ENCODE peak calls at places on chromosomes 7 and 10, in four cellular contexts. One of them, this sample, is unnamed.

GRCh38 chr7:95395755-95396135 is 430 bp downstream of the PON3 start:
- DNase-seq in IMR-90: no peak
- DNase-seq in A549: no peak
- DNase-seq in GM12878: no peak
- DNase-seq in this sample: no peak

GRCh38 chr10:133141144-133141962 is 18.7 kb upstream of the KNDC1 start:
- DNase-seq in GM12878: no peak
- DNase-seq in IMR-90: no peak
- DNase-seq in A549: no peak
- DNase-seq in this sample: no peak

GRCh38 chr7:95276114-95276513 is 48.2 kb downstream of the PON1 start:
- DNase-seq in GM12878: no peak
- DNase-seq in IMR-90: no peak
- DNase-seq in A549: no peak
- DNase-seq in this sample: no peak

GRCh38 chr7:2792240-2792639 is 51.9 kb downstream of the GNA12 start:
- DNase-seq in IMR-90: no peak
- DNase-seq in A549: no peak
- DNase-seq in GM12878: no peak
- DNase-seq in this sample: no peak

GRCh38 chr7:82017334-82017943 is 247.6 kb upstream of the HGF start:
- DNase-seq in GM12878: no peak
- DNase-seq in A549: peak; percentile 47
- DNase-seq in IMR-90: peak; percentile 65
- DNase-seq in this sample: peak; percentile 33

GRCh38 chr10:59668081-59668480 is 41.6 kb downstream of the SLC16A9 start:
- DNase-seq in IMR-90: no peak
- DNase-seq in A549: no peak
- DNase-seq in GM12878: no peak
- DNase-seq in this sample: no peak

GRCh38 chr10:132193907-132194552 is 7.3 kb downstream of the DPYSL4 start:
- DNase-seq in IMR-90: no peak
- DNase-seq in A549: no peak
- DNase-seq in GM12878: no peak
- DNase-seq in this sample: no peak

GRCh38 chr10:323651-324293 is 188.5 kb downstream of the ZMYND11 start:
- DNase-seq in A549: peak; percentile 81
- DNase-seq in GM12878: peak; percentile 65
- DNase-seq in IMR-90: peak; percentile 97
- DNase-seq in this sample: no peak

GRCh38 chr10:89516149-89516832 is 19.1 kb downstream of the SLC16A12 start:
- DNase-seq in IMR-90: peak; percentile 98
- DNase-seq in A549: peak; percentile 27
- DNase-seq in GM12878: no peak
- DNase-seq in this sample: no peak

GRCh38 chr7:39695852-39696586 is 72.6 kb downstream of the RALA start:
- DNase-seq in GM12878: no peak
- DNase-seq in A549: no peak
- DNase-seq in IMR-90: no peak
- DNase-seq in this sample: no peak

GRCh38 chr10:59176241-59177030 is at the start of gene PHYHIPL:
- DNase-seq in IMR-90: no peak
- DNase-seq in GM12878: no peak
- DNase-seq in A549: peak; percentile 14
- DNase-seq in this sample: peak; percentile 88

GRCh38 chr10:93947055-93947454 is 46.7 kb upstream of the PLCE1 start:
- DNase-seq in IMR-90: peak; percentile 86
- DNase-seq in A549: no peak
- DNase-seq in GM12878: no peak
- DNase-seq in this sample: no peak

GRCh38 chr7:134028853-134029252 is 98.3 kb upstream of the LRGUK start:
- DNase-seq in GM12878: no peak
- DNase-seq in IMR-90: no peak
- DNase-seq in A549: no peak
- DNase-seq in this sample: no peak

GRCh38 chr10:35470535-35470934 is 134.2 kb downstream of the CCNY start:
- DNase-seq in A549: no peak
- DNase-seq in GM12878: no peak
- DNase-seq in IMR-90: no peak
- DNase-seq in this sample: peak; percentile 55

GRCh38 chr7:158730383-158731055 is 25.9 kb upstream of the NCAPG2 start:
- DNase-seq in GM12878: no peak
- DNase-seq in IMR-90: peak; percentile 19
- DNase-seq in A549: no peak
- DNase-seq in this sample: no peak

GRCh38 chr7:106655703-106656498 is 5.1 kb downstream of the CCDC71L start:
- DNase-seq in A549: no peak
- DNase-seq in IMR-90: no peak
- DNase-seq in GM12878: no peak
- DNase-seq in this sample: no peak

GRCh38 chr10:130062976-130063375 is 47.7 kb downstream of the C10orf143 start:
- DNase-seq in A549: no peak
- DNase-seq in IMR-90: no peak
- DNase-seq in GM12878: no peak
- DNase-seq in this sample: no peak

GRCh38 chr10:86066696-86067095 is 299.9 kb downstream of the GRID1 start:
- DNase-seq in A549: no peak
- DNase-seq in IMR-90: no peak
- DNase-seq in GM12878: no peak
- DNase-seq in this sample: no peak
- TF ChIP-seq RAD21 in A549: no peak
- TF ChIP-seq RAD21 in IMR-90: no peak
- TF ChIP-seq RAD21 in GM12878: no peak
- TF ChIP-seq RAD21 in this sample: no peak

GRCh38 chr7:1530946-1531262 is 402 bp downstream of the MAFK start:
- DNase-seq in GM12878: no peak
- DNase-seq in A549: no peak
- DNase-seq in IMR-90: no peak
- DNase-seq in this sample: no peak
- TF ChIP-seq RAD21 in GM12878: no peak
- TF ChIP-seq RAD21 in A549: no peak
- TF ChIP-seq RAD21 in IMR-90: no peak
- TF ChIP-seq RAD21 in this sample: no peak

DNA sequence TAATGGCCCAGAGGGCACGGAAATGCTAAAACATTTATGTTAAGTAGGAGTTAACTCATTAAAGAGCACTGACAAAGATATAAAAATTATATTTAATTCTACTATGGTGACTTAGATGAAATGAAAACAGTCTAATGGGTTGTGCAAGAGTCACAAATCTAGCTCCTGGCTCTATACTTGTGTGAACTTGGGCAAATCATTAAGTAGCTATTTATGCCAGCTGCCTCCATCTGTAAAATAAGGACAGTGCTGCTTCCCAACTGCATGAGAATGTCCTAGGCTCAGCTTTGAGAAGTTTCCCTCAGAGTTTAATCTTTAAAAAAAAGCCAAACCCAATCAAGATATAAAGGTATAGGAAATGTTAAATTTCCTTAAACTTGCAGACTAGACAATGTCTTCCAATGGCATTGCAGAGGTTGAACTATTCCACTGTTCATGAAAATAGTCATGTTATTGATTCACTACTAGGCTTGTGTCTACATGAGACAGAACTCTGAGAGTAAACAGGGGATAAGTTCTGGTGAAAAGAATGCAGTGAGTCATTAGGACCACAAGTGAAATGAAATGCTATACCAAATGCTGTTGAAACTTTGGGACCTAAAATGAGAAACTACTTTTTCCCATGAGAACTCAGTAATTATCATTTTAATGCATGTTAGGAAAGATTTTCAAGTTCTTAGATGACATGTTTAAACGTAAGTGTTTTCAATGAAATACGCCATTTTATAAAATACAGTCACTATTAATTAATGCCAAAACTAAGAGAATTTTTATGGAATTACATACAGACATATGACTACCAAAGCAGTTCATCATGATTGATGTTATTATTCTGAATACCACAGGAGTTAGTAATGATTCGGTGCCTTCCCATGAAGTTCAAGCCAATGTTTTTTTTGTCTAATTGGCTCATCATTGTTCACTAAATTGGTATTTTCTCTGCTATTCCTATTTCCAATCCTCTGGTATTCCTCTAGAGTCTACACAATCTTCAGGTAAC is 84.2 kb downstream of the CDK6 start:
- DNase-seq in IMR-90: peak; percentile 98
- DNase-seq in GM12878: no peak
- DNase-seq in A549: peak; percentile 91
- DNase-seq in this sample: no peak
- TF ChIP-seq RAD21 in IMR-90: no peak
- TF ChIP-seq RAD21 in GM12878: no peak
- TF ChIP-seq RAD21 in A549: peak; percentile 26
- TF ChIP-seq RAD21 in this sample: no peak

GRCh38 chr10:49163741-49164140 is 24.4 kb downstream of the TMEM273 start:
- DNase-seq in A549: no peak
- DNase-seq in IMR-90: peak; percentile 96
- DNase-seq in GM12878: no peak
- DNase-seq in this sample: no peak
- TF ChIP-seq RAD21 in A549: no peak
- TF ChIP-seq RAD21 in IMR-90: no peak
- TF ChIP-seq RAD21 in GM12878: no peak
- TF ChIP-seq RAD21 in this sample: no peak

DNA sequence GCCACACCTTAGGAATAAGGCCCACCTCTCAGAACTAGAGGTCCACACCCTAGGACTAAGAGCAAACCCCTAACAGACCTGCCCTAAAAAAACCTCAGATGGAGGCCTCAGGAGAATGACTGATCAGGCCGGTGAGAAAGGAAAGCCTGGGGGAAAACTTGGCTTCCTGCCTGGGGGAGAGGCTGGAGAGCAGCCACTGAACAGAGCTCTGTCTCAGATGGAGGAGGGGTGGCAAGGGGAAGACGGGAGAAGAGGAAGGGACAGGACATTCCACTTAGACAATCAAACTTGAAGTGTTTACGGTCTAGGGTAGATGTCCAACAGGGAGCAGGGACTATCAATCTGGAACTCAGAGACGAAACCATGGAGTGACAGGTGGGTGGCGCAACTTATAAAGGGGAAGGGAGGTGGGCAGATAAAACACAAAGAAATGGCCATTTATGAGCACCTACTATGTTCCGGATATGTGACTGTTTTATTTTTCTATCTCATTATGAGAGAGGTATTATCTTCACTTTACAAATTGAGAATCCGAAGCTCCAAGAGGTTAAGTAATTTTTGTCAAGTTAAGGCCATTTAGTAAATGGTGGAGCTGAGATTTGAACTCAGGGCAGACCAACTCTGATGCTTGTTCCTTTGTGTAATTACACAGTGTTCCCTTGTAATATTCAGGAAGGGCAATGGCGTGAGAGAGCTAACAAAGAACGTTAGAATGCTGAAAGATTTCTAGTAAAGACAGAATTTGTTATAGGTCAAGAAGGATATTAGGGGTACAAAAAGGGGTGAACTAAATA is 82.6 kb downstream of the DNMBP start:
- DNase-seq in GM12878: no peak
- DNase-seq in IMR-90: peak; percentile 66
- DNase-seq in A549: peak; percentile 34
- DNase-seq in this sample: no peak
- TF ChIP-seq RAD21 in GM12878: no peak
- TF ChIP-seq RAD21 in IMR-90: no peak
- TF ChIP-seq RAD21 in A549: no peak
- TF ChIP-seq RAD21 in this sample: no peak

GRCh38 chr7:28487487-28487886 is 75.2 kb downstream of the CREB5 start:
- DNase-seq in IMR-90: no peak
- DNase-seq in GM12878: no peak
- DNase-seq in A549: no peak
- DNase-seq in this sample: no peak

GRCh38 chr7:28484276-28484675 is 72.0 kb downstream of the CREB5 start:
- DNase-seq in IMR-90: peak; percentile 18
- DNase-seq in A549: no peak
- DNase-seq in GM12878: no peak
- DNase-seq in this sample: no peak

GRCh38 chr7:28483868-28484267 is 71.5 kb downstream of the CREB5 start:
- DNase-seq in A549: no peak
- DNase-seq in IMR-90: peak; percentile 51
- DNase-seq in GM12878: no peak
- DNase-seq in this sample: no peak

GRCh38 chr7:28490831-28491230 is 78.5 kb downstream of the CREB5 start:
- DNase-seq in GM12878: no peak
- DNase-seq in IMR-90: no peak
- DNase-seq in A549: no peak
- DNase-seq in this sample: no peak

GRCh38 chr7:28488061-28488791 is 75.9 kb downstream of the CREB5 start:
- DNase-seq in A549: no peak
- DNase-seq in IMR-90: no peak
- DNase-seq in GM12878: no peak
- DNase-seq in this sample: no peak
- TF ChIP-seq RAD21 in A549: no peak
- TF ChIP-seq RAD21 in IMR-90: no peak
- TF ChIP-seq RAD21 in GM12878: no peak
- TF ChIP-seq RAD21 in this sample: no peak

DNA sequence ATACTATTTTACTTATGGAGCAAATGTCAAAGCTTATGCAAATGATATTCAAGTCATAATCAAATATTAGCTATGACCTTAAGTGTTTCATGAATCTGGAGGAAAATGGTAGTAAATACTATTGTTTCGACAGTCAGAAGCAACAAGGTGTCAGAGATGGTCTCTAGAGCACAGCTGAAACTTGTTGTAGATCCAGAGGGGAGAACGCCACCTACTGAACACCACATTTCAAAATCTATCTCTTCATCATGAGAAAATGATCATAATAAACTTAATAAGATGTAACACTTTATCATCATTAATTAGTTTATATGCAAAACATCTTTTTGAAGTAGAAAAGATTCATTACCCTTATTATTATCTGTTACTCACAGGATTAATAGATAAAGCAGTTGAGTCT is 418.7 kb downstream of the GATA3 start:
- DNase-seq in IMR-90: peak; percentile 1
- DNase-seq in A549: peak; percentile 6
- DNase-seq in GM12878: no peak
- DNase-seq in this sample: no peak
- TF ChIP-seq RAD21 in IMR-90: no peak
- TF ChIP-seq RAD21 in A549: no peak
- TF ChIP-seq RAD21 in GM12878: peak; percentile 48
- TF ChIP-seq RAD21 in this sample: peak; percentile 48

DNA sequence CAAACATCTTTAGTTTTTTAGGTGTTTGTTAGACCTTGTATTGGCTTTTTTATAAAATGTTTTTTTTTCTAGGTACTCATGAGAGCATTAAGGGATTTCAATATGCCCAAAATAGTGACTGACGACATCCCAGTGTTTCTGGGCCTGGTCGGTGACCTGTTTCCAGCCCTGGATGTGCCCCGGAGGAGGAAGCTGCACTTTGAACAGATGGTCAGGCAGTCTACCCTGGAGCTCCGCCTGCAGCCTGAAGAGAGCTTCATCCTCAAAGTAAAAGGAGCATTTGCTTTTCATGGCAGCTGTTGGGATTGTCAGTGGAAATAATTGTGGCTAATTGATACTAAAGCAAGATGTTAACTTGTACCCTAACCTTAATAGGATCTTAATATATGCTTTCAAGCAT is 161.5 kb downstream of the DNAH11 start:
- DNase-seq in IMR-90: no peak
- DNase-seq in GM12878: no peak
- DNase-seq in A549: no peak
- DNase-seq in this sample: no peak
- TF ChIP-seq RAD21 in IMR-90: no peak
- TF ChIP-seq RAD21 in GM12878: no peak
- TF ChIP-seq RAD21 in A549: no peak
- TF ChIP-seq RAD21 in this sample: no peak

This sample was measured in SK-N-SH.